ENCODE peak calls at places on chromosomes 16 and 17, in eight cellular contexts. One of them, this sample, is unnamed.

GRCh38 chr16:89113661-89114060 is 20.0 kb downstream of the ACSF3 start:
- DNase-seq in adrenal gland: no peak
- DNase-seq in thoracic aorta: no peak
- DNase-seq in aorta: peak; percentile 36
- DNase-seq in tibial nerve: no peak
- DNase-seq in pancreas: peak; percentile 51
- DNase-seq in BJ: no peak
- DNase-seq in SJSA1: no peak
- DNase-seq in this sample: no peak

GRCh38 chr17:15659663-15660062 is 24.4 kb downstream of the TRIM16 start:
- DNase-seq in pancreas: peak; percentile 80
- DNase-seq in SJSA1: peak; percentile 74
- DNase-seq in tibial nerve: no peak
- DNase-seq in BJ: no peak
- DNase-seq in aorta: no peak
- DNase-seq in adrenal gland: peak; percentile 54
- DNase-seq in thoracic aorta: no peak
- DNase-seq in this sample: no peak

GRCh38 chr17:45895304-45895968 is 1.1 kb downstream of the MAPT start:
- DNase-seq in pancreas: peak; percentile 70
- DNase-seq in thoracic aorta: no peak
- DNase-seq in BJ: no peak
- DNase-seq in aorta: no peak
- DNase-seq in SJSA1: no peak
- DNase-seq in tibial nerve: no peak
- DNase-seq in adrenal gland: no peak
- DNase-seq in this sample: peak; percentile 9

GRCh38 chr17:67481808-67482207 is 104.7 kb downstream of the PITPNC1 start:
- DNase-seq in adrenal gland: no peak
- DNase-seq in thoracic aorta: no peak
- DNase-seq in BJ: no peak
- DNase-seq in pancreas: no peak
- DNase-seq in tibial nerve: no peak
- DNase-seq in SJSA1: no peak
- DNase-seq in aorta: no peak
- DNase-seq in this sample: no peak

GRCh38 chr17:49742256-49742655 is 21.7 kb downstream of the FAM117A start:
- DNase-seq in adrenal gland: no peak
- DNase-seq in BJ: no peak
- DNase-seq in tibial nerve: no peak
- DNase-seq in SJSA1: no peak
- DNase-seq in aorta: no peak
- DNase-seq in thoracic aorta: no peak
- DNase-seq in pancreas: no peak
- DNase-seq in this sample: no peak

GRCh38 chr16:19860146-19861030 is 24.3 kb downstream of the GPRC5B start:
- DNase-seq in tibial nerve: no peak
- DNase-seq in pancreas: no peak
- DNase-seq in aorta: no peak
- DNase-seq in thoracic aorta: no peak
- DNase-seq in adrenal gland: no peak
- DNase-seq in SJSA1: no peak
- DNase-seq in BJ: no peak
- DNase-seq in this sample: peak; percentile 74

GRCh38 chr17:53548252-53548651 is 274.5 kb upstream of the KIF2B start:
- DNase-seq in aorta: no peak
- DNase-seq in pancreas: no peak
- DNase-seq in tibial nerve: no peak
- DNase-seq in SJSA1: no peak
- DNase-seq in BJ: no peak
- DNase-seq in adrenal gland: no peak
- DNase-seq in thoracic aorta: no peak
- DNase-seq in this sample: no peak

GRCh38 chr17:62653831-62654829 is 26.7 kb downstream of the MRC2 start:
- DNase-seq in aorta: peak; percentile 78
- DNase-seq in tibial nerve: peak; percentile 43
- DNase-seq in thoracic aorta: no peak
- DNase-seq in SJSA1: no peak
- DNase-seq in pancreas: no peak
- DNase-seq in BJ: peak; percentile 62
- DNase-seq in adrenal gland: peak; percentile 54
- DNase-seq in this sample: peak; percentile 80

GRCh38 chr17:15513859-15514446 is 46.5 kb upstream of the CDRT4 start:
- DNase-seq in adrenal gland: no peak
- DNase-seq in SJSA1: no peak
- DNase-seq in aorta: no peak
- DNase-seq in tibial nerve: no peak
- DNase-seq in thoracic aorta: no peak
- DNase-seq in pancreas: no peak
- DNase-seq in BJ: no peak
- DNase-seq in this sample: no peak

GRCh38 chr16:86050591-86051375 is 151.8 kb downstream of the IRF8 start:
- DNase-seq in SJSA1: no peak
- DNase-seq in aorta: no peak
- DNase-seq in thoracic aorta: no peak
- DNase-seq in pancreas: peak; percentile 7
- DNase-seq in tibial nerve: no peak
- DNase-seq in adrenal gland: no peak
- DNase-seq in BJ: no peak
- DNase-seq in this sample: no peak

GRCh38 chr16:4370570-4371480 is 823 bp upstream of the VASN start:
- DNase-seq in aorta: peak; percentile 95
- DNase-seq in thoracic aorta: peak; percentile 85
- DNase-seq in pancreas: peak; percentile 77
- DNase-seq in adrenal gland: peak; percentile 77
- DNase-seq in tibial nerve: peak; percentile 70
- DNase-seq in BJ: no peak
- DNase-seq in SJSA1: peak; percentile 94
- DNase-seq in this sample: peak; percentile 90

GRCh38 chr17:37489197-37490001 is at the start of gene DUSP14:
- DNase-seq in adrenal gland: peak; percentile 77
- DNase-seq in tibial nerve: peak; percentile 34
- DNase-seq in SJSA1: peak; percentile 78
- DNase-seq in aorta: peak; percentile 77
- DNase-seq in BJ: peak; percentile 16
- DNase-seq in thoracic aorta: no peak
- DNase-seq in pancreas: peak; percentile 91
- DNase-seq in this sample: peak; percentile 88

GRCh38 chr17:1724869-1725641 is 551 bp downstream of the WDR81 start:
- DNase-seq in pancreas: peak; percentile 80
- DNase-seq in thoracic aorta: no peak
- DNase-seq in SJSA1: no peak
- DNase-seq in aorta: peak; percentile 71
- DNase-seq in BJ: no peak
- DNase-seq in adrenal gland: no peak
- DNase-seq in tibial nerve: no peak
- DNase-seq in this sample: no peak

GRCh38 chr17:34579979-34580684 is 750 bp downstream of the TMEM132E start:
- DNase-seq in SJSA1: no peak
- DNase-seq in thoracic aorta: no peak
- DNase-seq in adrenal gland: no peak
- DNase-seq in pancreas: peak; percentile 78
- DNase-seq in tibial nerve: no peak
- DNase-seq in aorta: no peak
- DNase-seq in BJ: no peak
- DNase-seq in this sample: peak; percentile 55

GRCh38 chr17:9242983-9243382 is 221.7 kb downstream of the NTN1 start:
- DNase-seq in pancreas: no peak
- DNase-seq in BJ: no peak
- DNase-seq in tibial nerve: no peak
- DNase-seq in thoracic aorta: no peak
- DNase-seq in aorta: no peak
- DNase-seq in SJSA1: no peak
- DNase-seq in adrenal gland: no peak
- DNase-seq in this sample: no peak

GRCh38 chr17:57849874-57850754 is at the start of gene MRPS23:
- DNase-seq in adrenal gland: peak; percentile 99
- DNase-seq in thoracic aorta: peak; percentile 94
- DNase-seq in pancreas: peak; percentile 99
- DNase-seq in tibial nerve: peak; percentile 96
- DNase-seq in BJ: peak; percentile 90
- DNase-seq in aorta: peak; percentile 99
- DNase-seq in SJSA1: peak; percentile 99
- DNase-seq in this sample: peak; percentile 100

GRCh38 chr17:57853695-57854094 is 3.9 kb upstream of the MRPS23 start:
- DNase-seq in BJ: no peak
- DNase-seq in pancreas: peak; percentile 85
- DNase-seq in adrenal gland: peak; percentile 64
- DNase-seq in tibial nerve: no peak
- DNase-seq in aorta: no peak
- DNase-seq in thoracic aorta: peak; percentile 52
- DNase-seq in SJSA1: no peak
- DNase-seq in this sample: no peak

GRCh38 chr17:57852955-57853328 is 3.1 kb upstream of the MRPS23 start:
- DNase-seq in tibial nerve: no peak
- DNase-seq in thoracic aorta: no peak
- DNase-seq in pancreas: no peak
- DNase-seq in aorta: no peak
- DNase-seq in SJSA1: no peak
- DNase-seq in adrenal gland: no peak
- DNase-seq in BJ: no peak
- DNase-seq in this sample: no peak

GRCh38 chr17:57849163-57849873 is 526 bp downstream of the MRPS23 start:
- DNase-seq in aorta: no peak
- DNase-seq in SJSA1: no peak
- DNase-seq in thoracic aorta: no peak
- DNase-seq in adrenal gland: no peak
- DNase-seq in pancreas: no peak
- DNase-seq in BJ: no peak
- DNase-seq in tibial nerve: no peak
- DNase-seq in this sample: no peak

GRCh38 chr17:57852041-57852954 is 2.5 kb upstream of the MRPS23 start:
- DNase-seq in pancreas: no peak
- DNase-seq in SJSA1: no peak
- DNase-seq in thoracic aorta: no peak
- DNase-seq in adrenal gland: no peak
- DNase-seq in aorta: no peak
- DNase-seq in tibial nerve: no peak
- DNase-seq in BJ: no peak
- DNase-seq in this sample: no peak
- H3K4me3 ChIP-seq in pancreas: no peak overlapping the region
- H3K4me3 ChIP-seq in SJSA1: no peak overlapping the region
- H3K4me3 ChIP-seq in thoracic aorta: peak overlapping the region; percentile 22
- H3K4me3 ChIP-seq in adrenal gland: no peak overlapping the region
- H3K4me3 ChIP-seq in aorta: no peak overlapping the region
- H3K4me3 ChIP-seq in tibial nerve: no peak overlapping the region
- H3K4me3 ChIP-seq in BJ: no peak overlapping the region
- H3K4me3 ChIP-seq in this sample: no peak overlapping the region

DNA sequence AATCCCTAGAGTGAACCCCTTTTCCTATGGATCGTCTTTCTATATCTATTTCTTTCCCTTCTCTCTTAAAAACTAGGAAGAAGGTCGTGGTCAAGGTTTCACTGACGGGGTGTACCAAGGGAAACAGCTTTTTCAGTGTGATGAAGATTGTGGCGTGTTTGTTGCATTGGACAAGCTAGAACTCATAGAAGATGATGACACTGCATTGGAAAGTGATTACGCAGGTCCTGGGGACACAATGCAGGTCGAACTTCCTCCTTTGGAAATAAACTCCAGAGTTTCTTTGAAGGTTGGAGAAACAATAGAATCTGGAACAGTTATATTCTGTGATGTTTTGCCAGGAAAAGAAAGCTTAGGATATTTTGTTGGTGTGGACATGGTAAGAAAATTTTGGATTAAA is 9.6 kb downstream of the CYLD start:
- DNase-seq in thoracic aorta: no peak
- DNase-seq in tibial nerve: no peak
- DNase-seq in pancreas: no peak
- DNase-seq in aorta: no peak
- DNase-seq in BJ: no peak
- DNase-seq in SJSA1: no peak
- DNase-seq in adrenal gland: no peak
- DNase-seq in this sample: no peak
- H3K36me3 ChIP-seq in thoracic aorta: peaks cover 22% of the 10 kb centered on the region
- H3K36me3 ChIP-seq in tibial nerve: no peaks in the 10 kb centered on the region
- H3K36me3 ChIP-seq in pancreas: no peaks in the 10 kb centered on the region
- H3K36me3 ChIP-seq in aorta: no peaks in the 10 kb centered on the region
- H3K36me3 ChIP-seq in BJ: peaks cover 2% of the 10 kb centered on the region
- H3K36me3 ChIP-seq in SJSA1: peaks cover 46% of the 10 kb centered on the region
- H3K36me3 ChIP-seq in adrenal gland: no peaks in the 10 kb centered on the region
- H3K36me3 ChIP-seq in this sample: peaks cover 4% of the 10 kb centered on the region

GRCh38 chr17:48605991-48606891 is 1.5 kb upstream of the HOXB6 start:
- DNase-seq in SJSA1: no peak
- DNase-seq in pancreas: no peak
- DNase-seq in adrenal gland: no peak
- DNase-seq in tibial nerve: no peak
- DNase-seq in thoracic aorta: no peak
- DNase-seq in aorta: no peak
- DNase-seq in BJ: no peak
- DNase-seq in this sample: no peak
- H3K4me3 ChIP-seq in SJSA1: no peak overlapping the region
- H3K4me3 ChIP-seq in pancreas: no peak overlapping the region
- H3K4me3 ChIP-seq in adrenal gland: no peak overlapping the region
- H3K4me3 ChIP-seq in tibial nerve: no peak overlapping the region
- H3K4me3 ChIP-seq in thoracic aorta: no peak overlapping the region
- H3K4me3 ChIP-seq in aorta: no peak overlapping the region
- H3K4me3 ChIP-seq in BJ: no peak overlapping the region
- H3K4me3 ChIP-seq in this sample: no peak overlapping the region

GRCh38 chr16:11886881-11887280 is 28.9 kb downstream of the GSPT1 start:
- DNase-seq in SJSA1: no peak
- DNase-seq in aorta: no peak
- DNase-seq in pancreas: no peak
- DNase-seq in BJ: no peak
- DNase-seq in adrenal gland: no peak
- DNase-seq in tibial nerve: no peak
- DNase-seq in thoracic aorta: no peak
- DNase-seq in this sample: no peak

GRCh38 chr16:11880047-11880446 is 28.7 kb upstream of the RSL1D1 start:
- DNase-seq in aorta: no peak
- DNase-seq in pancreas: no peak
- DNase-seq in BJ: no peak
- DNase-seq in thoracic aorta: no peak
- DNase-seq in adrenal gland: no peak
- DNase-seq in SJSA1: no peak
- DNase-seq in tibial nerve: no peak
- DNase-seq in this sample: no peak

GRCh38 chr16:11884035-11884434 is 31.7 kb downstream of the GSPT1 start:
- DNase-seq in SJSA1: no peak
- DNase-seq in thoracic aorta: no peak
- DNase-seq in pancreas: no peak
- DNase-seq in tibial nerve: no peak
- DNase-seq in adrenal gland: no peak
- DNase-seq in BJ: no peak
- DNase-seq in aorta: no peak
- DNase-seq in this sample: no peak
- H3K36me3 ChIP-seq in SJSA1: peaks cover 91% of the 10 kb centered on the region
- H3K36me3 ChIP-seq in thoracic aorta: peaks cover 62% of the 10 kb centered on the region
- H3K36me3 ChIP-seq in pancreas: peaks cover 34% of the 10 kb centered on the region
- H3K36me3 ChIP-seq in tibial nerve: peaks cover 16% of the 10 kb centered on the region
- H3K36me3 ChIP-seq in adrenal gland: no peaks in the 10 kb centered on the region
- H3K36me3 ChIP-seq in BJ: peaks cover 10% of the 10 kb centered on the region
- H3K36me3 ChIP-seq in aorta: peaks cover 9% of the 10 kb centered on the region
- H3K36me3 ChIP-seq in this sample: peaks cover 89% of the 10 kb centered on the region